ENCODE peak calls at places on chromosome 1, in ten cellular contexts. S, W, H, D, L, V, F, I, U and M are unnamed samples.
A peak's percentile ranks its signal among the peaks of the same experiment; 100 is the strongest.

GRCh38 chr1:78101514-78101913 is 55.7 kb downstream of the GIPC2 start:
- DNase-seq in U (no peak), L (no peak), V (no peak), I (no peak), S (peak; percentile 86), F (peak; percentile 49), H (no peak), W (no peak), D (peak; percentile 33), M (peak; percentile 92)

GRCh38 chr1:223189903-223190724 is 47.1 kb upstream of the TLR5 start:
- DNase-seq in D (no peak), H (no peak), F (no peak), L (no peak), I (no peak), W (peak; percentile 51), V (no peak), S (no peak), U (no peak), M (no peak)

GRCh38 chr1:208686592-208686991 is 442.4 kb upstream of the PLXNA2 start:
- DNase-seq in U (no peak), I (no peak), V (no peak), F (no peak), W (peak; percentile 84), H (no peak), D (no peak), L (no peak), S (no peak), M (no peak)

GRCh38 chr1:157734328-157734727 is 33.8 kb upstream of the FCRL3 start:
- DNase-seq in U (no peak), S (no peak), I (no peak), L (no peak), H (no peak), F (no peak), D (no peak), V (no peak), W (peak; percentile 95), M (no peak)

GRCh38 chr1:77543822-77544448 is 138.5 kb downstream of the ZZZ3 start:
- DNase-seq in V (no peak), W (no peak), L (no peak), S (no peak), H (no peak), D (no peak), F (no peak), I (no peak), U (no peak), M (no peak)

GRCh38 chr1:116365353-116365780 is 7.7 kb upstream of the ATP1A1 start:
- DNase-seq in I (no peak), L (no peak), U (no peak), S (no peak), V (no peak), H (no peak), F (no peak), D (no peak), W (no peak), M (no peak)

GRCh38 chr1:44812822-44813543 is 4.7 kb downstream of the BTBD19 start:
- DNase-seq in V (peak; percentile 69), D (peak; percentile 19), F (no peak), U (peak; percentile 52), W (no peak), I (no peak), S (no peak), H (no peak), L (no peak), M (no peak)

GRCh38 chr1:45913925-45914501 is 110.6 kb downstream of the MAST2 start:
- DNase-seq in U (no peak), V (no peak), W (no peak), I (no peak), F (no peak), D (no peak), L (no peak), H (no peak), S (no peak), M (no peak)

GRCh38 chr1:205965039-205965630 is 21.9 kb upstream of the SLC26A9 start:
- DNase-seq in D (no peak), W (no peak), L (no peak), F (no peak), S (no peak), H (no peak), V (peak; percentile 20), U (no peak), I (no peak), M (no peak)

GRCh38 chr1:118159578-118159977 is 25.4 kb downstream of the SPAG17 start:
- DNase-seq in U (no peak), I (no peak), W (no peak), V (no peak), F (no peak), L (no peak), H (no peak), D (no peak), S (no peak), M (no peak)

GRCh38 chr1:232982238-232982944 is 32.0 kb downstream of the NTPCR start:
- DNase-seq in H (no peak), F (no peak), D (no peak), I (peak; percentile 62), V (peak; percentile 68), W (no peak), L (no peak), S (no peak), U (no peak), M (no peak)

GRCh38 chr1:37102656-37103382 is 68.5 kb upstream of the GRIK3 start:
- DNase-seq in V (no peak), D (no peak), U (no peak), L (no peak), I (no peak), F (no peak), H (no peak), S (no peak), W (no peak), M (no peak)

GRCh38 chr1:227945891-227946623 is 1.7 kb downstream of the WNT9A start:
- DNase-seq in U (peak; percentile 82), H (peak; percentile 29), F (no peak), V (peak; percentile 94), S (no peak), D (peak; percentile 63), I (peak; percentile 93), W (peak; percentile 66), L (no peak), M (peak; percentile 47)

GRCh38 chr1:33147997-33148314 is 33.9 kb downstream of the TRIM62 start:
- DNase-seq in W (no peak), L (no peak), I (no peak), S (no peak), U (no peak), H (no peak), V (no peak), D (no peak), F (no peak), M (no peak)

GRCh38 chr1:166139735-166140134 is 27.1 kb downstream of the FAM78B start:
- DNase-seq in V (no peak), S (no peak), D (no peak), L (no peak), F (no peak), H (no peak), I (no peak), U (no peak), W (no peak), M (no peak)

GRCh38 chr1:192697771-192698170 is 61.8 kb downstream of the RGS13 start:
- DNase-seq in D (no peak), W (no peak), U (no peak), I (no peak), S (no peak), L (no peak), V (no peak), F (no peak), H (no peak), M (no peak)

GRCh38 chr1:175287377-175287776 is 94.8 kb upstream of the KIAA0040 start:
- DNase-seq in W (peak; percentile 99), U (no peak), I (no peak), V (no peak), H (peak; percentile 13), L (no peak), D (no peak), S (no peak), F (no peak), M (no peak)

GRCh38 chr1:6638226-6638625 is 13.6 kb downstream of the THAP3 start:
- DNase-seq in V (peak; percentile 90), U (peak; percentile 59), D (peak; percentile 95), F (peak; percentile 86), H (no peak), I (no peak), S (peak; percentile 49), L (no peak), W (no peak), M (peak; percentile 75)

GRCh38 chr1:34398916-34399275 is 222.2 kb downstream of the C1orf94 start:
- DNase-seq in L (no peak), V (no peak), W (no peak), U (no peak), S (no peak), D (no peak), I (no peak), H (no peak), F (no peak), M (no peak)
- TF ChIP-seq CTCF in L (peak; percentile 28), V (no peak), W (peak; percentile 4), U (no peak), S (no peak), D (no peak), I (no peak), H (no peak), F (no peak), M (no peak)

GRCh38 chr1:161054805-161055204 is 9.0 kb upstream of the USF1 start:
- DNase-seq in V (no peak), L (no peak), W (no peak), U (no peak), H (no peak), S (no peak), F (no peak), I (no peak), D (no peak), M (no peak)
- TF ChIP-seq CTCF in V (no peak), L (peak; percentile 27), W (peak; percentile 55), U (no peak), H (peak; percentile 33), S (peak; percentile 9), F (no peak), I (no peak), D (no peak), M (no peak)

GRCh38 chr1:202014060-202014459 is 3.7 kb downstream of the ELF3 start:
- DNase-seq in F (no peak), H (no peak), I (no peak), U (no peak), S (no peak), L (no peak), W (no peak), V (no peak), D (no peak), M (no peak)
- TF ChIP-seq CTCF in F (no peak), H (no peak), I (no peak), U (no peak), S (no peak), L (no peak), W (no peak), V (no peak), D (no peak), M (no peak)

DNA sequence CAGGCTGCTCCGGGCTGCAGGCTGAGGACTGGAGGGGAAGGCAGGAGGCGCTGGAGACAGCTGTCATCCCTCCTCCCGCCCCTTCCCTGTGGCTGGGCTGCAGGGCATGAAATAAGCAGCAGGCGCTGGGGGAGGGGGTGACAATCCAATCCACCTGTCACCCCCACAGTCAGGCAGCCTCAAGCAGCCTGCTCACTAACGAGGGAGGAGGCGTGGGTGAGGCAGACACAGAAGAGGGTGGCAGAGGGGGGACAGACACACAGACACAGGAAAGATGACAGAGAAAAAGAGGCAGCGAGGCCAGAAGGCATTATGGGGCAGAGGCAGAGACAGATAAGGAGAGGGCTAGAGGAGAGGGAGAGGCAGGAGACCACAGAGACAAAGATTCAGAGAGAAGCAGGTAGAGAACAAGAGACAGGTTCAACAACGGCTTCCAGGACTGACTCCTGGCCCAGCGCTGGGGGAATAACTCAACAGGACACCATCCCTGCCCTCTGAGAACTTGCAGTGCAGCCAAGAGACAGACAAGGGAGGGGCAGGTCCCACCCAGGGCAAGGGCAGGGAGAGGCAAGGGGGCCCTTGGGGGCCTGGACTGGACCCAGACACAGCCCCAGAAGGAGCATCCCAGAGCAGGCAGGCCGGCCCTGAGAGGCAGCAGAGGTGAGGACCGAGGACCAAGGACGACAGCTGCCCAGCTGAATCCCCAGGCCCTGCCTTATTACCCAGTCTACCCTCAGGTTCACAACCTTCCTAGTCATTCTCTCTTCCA is 11.2 kb downstream of the MEF2D start:
- DNase-seq in S (no peak), H (no peak), I (no peak), F (no peak), W (peak; percentile 78), D (no peak), U (no peak), L (no peak), V (peak; percentile 90), M (no peak)
- TF ChIP-seq CTCF in S (peak; percentile 22), H (no peak), I (no peak), F (no peak), W (peak; percentile 29), D (peak; percentile 4), U (no peak), L (no peak), V (peak; percentile 37), M (peak; percentile 21)